ENCODE peak calls at places on chromosomes 13 and 19, in seven cellular contexts. Z is CD8-positive, alpha-beta T cell; O is endothelial cell of umbilical vein; G is gastrocnemius medialis; T is fibroblast of lung; R is PC-9; F is cardiac muscle cell. N is an unnamed sample.

GRCh38 chr13:42876810-42877550 is 95.6 kb downstream of the FAM216B start:
- DNase-seq in T (peak; percentile 49), F (no peak), R (no peak), Z (no peak), G (no peak), O (no peak), N (peak; percentile 68)

GRCh38 chr19:58538257-58539168 is 5.4 kb upstream of the TRIM28 start:
- DNase-seq in F (peak; percentile 86), O (peak; percentile 83), R (peak; percentile 66), Z (peak; percentile 52), T (no peak), G (no peak), N (no peak)

GRCh38 chr13:31890946-31891345 is 140.6 kb upstream of the FRY start:
- DNase-seq in T (no peak), F (no peak), G (no peak), R (no peak), Z (no peak), O (no peak), N (no peak)

GRCh38 chr13:100497394-100497793 is 91.2 kb downstream of the GGACT start:
- DNase-seq in R (no peak), Z (no peak), G (no peak), F (no peak), T (peak; percentile 59), O (peak; percentile 33), N (peak; percentile 41)

GRCh38 chr13:101757446-101758039 is 305.1 kb downstream of the ITGBL1 start:
- DNase-seq in G (no peak), R (no peak), F (peak; percentile 19), Z (no peak), T (peak; percentile 72), O (peak; percentile 68), N (no peak)

GRCh38 chr13:113836917-113837553 is 26.8 kb downstream of the GAS6 start:
- DNase-seq in O (peak; percentile 78), F (peak; percentile 60), G (peak; percentile 89), Z (no peak), T (peak; percentile 93), R (peak; percentile 77), N (peak; percentile 81)

GRCh38 chr13:43307921-43308433 is 284.6 kb downstream of the DNAJC15 start:
- DNase-seq in F (peak; percentile 80), Z (no peak), G (peak; percentile 71), O (no peak), T (peak; percentile 86), R (peak; percentile 57), N (peak; percentile 93)

GRCh38 chr19:52963229-52963760 is 614 bp upstream of the ZNF816 start:
- DNase-seq in R (no peak), F (peak; percentile 52), Z (no peak), G (no peak), T (no peak), O (no peak), N (no peak)

GRCh38 chr19:39196860-39197562 is at the start of gene NCCRP1:
- DNase-seq in G (no peak), Z (no peak), O (no peak), F (peak; percentile 52), R (peak; percentile 46), T (no peak), N (no peak)

GRCh38 chr13:97719759-97720158 is 233.7 kb upstream of the IPO5 start:
- DNase-seq in G (no peak), Z (no peak), O (no peak), R (no peak), T (no peak), F (no peak), N (peak; percentile 27)

GRCh38 chr13:114035583-114036501 is 62.0 kb upstream of the C13orf46 start:
- DNase-seq in O (peak; percentile 47), F (peak; percentile 18), G (peak; percentile 46), T (peak; percentile 41), R (no peak), Z (no peak), N (peak; percentile 48)

GRCh38 chr19:35266904-35267817 is 1.6 kb upstream of the USF2 start:
- DNase-seq in R (peak; percentile 39), T (peak; percentile 33), Z (peak; percentile 51), F (no peak), O (peak; percentile 10), G (peak; percentile 54), N (no peak)

GRCh38 chr13:98565726-98566577 is 11.0 kb downstream of the STK24 start:
- DNase-seq in F (no peak), T (no peak), R (peak; percentile 10), O (peak; percentile 80), G (peak; percentile 45), Z (no peak), N (no peak)

GRCh38 chr19:55474269-55475265 is 1.9 kb upstream of the ZNF628 start:
- DNase-seq in R (peak; percentile 94), O (no peak), Z (no peak), G (no peak), F (no peak), T (no peak), N (no peak)

GRCh38 chr13:112450118-112450517 is 74.0 kb downstream of the SPACA7 start:
- DNase-seq in O (no peak), R (no peak), G (no peak), Z (no peak), T (no peak), F (no peak), N (no peak)

GRCh38 chr19:19026299-19026971 is 6.9 kb downstream of the SUGP2 start:
- DNase-seq in Z (no peak), R (no peak), O (no peak), T (no peak), G (no peak), F (peak; percentile 21), N (no peak)
- TF ChIP-seq CTCF in Z (no peak), R (no peak), O (no peak), T (peak; percentile 18), G (peak; percentile 14), F (no peak), N (peak; percentile 34)

DNA sequence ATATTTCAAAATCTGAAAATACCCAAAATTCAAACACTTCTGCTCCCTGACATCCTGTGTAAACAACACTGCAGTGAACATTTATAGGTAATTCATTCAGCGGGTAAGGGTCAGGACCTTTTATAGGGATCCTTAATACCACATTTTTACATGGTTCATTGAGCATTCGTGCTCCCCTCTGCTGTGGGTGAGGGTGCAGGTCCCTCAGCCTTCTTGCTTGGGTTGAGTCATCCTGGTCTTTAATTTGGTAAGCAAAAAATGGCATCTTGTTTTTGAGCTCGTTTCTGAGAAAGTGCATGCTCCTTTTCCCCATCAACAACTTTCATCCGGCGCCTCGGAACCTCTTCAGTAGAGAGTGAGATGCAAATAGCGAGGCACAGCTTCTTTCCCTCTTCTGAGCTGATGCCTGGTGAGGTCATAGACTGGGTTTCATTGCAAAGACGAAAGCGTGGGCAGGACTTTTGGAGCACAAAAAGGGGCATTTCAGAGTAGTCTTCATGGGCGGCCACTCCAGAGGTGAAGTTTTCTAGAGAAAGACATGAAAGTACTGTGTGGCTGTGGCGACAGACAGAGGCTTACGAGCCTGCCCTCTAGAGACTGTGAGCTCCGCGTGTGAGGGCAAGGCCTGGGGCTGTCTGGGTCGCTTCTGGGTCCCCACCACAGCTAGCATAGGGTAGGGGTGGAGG is 44.5 kb downstream of the BBC3 start:
- DNase-seq in R (no peak), O (no peak), F (peak; percentile 23), Z (peak; percentile 80), G (no peak), T (no peak), N (no peak)
- H3K36me3 ChIP-seq in R (peaks cover 17% of the 10 kb centered on the region), O (peaks cover 6% of the 10 kb centered on the region), F (no peaks in the 10 kb centered on the region), Z (no peaks in the 10 kb centered on the region), G (no peaks in the 10 kb centered on the region), T (peaks cover 2% of the 10 kb centered on the region), N (no peaks in the 10 kb centered on the region)

GRCh38 chr19:4897146-4897545 is 5.5 kb downstream of the ARRDC5 start:
- DNase-seq in O (no peak), Z (no peak), T (no peak), F (no peak), G (peak; percentile 89), R (no peak), N (no peak)

GRCh38 chr19:4891066-4891465 is 11.6 kb downstream of the ARRDC5 start:
- DNase-seq in O (no peak), Z (no peak), F (no peak), G (no peak), T (no peak), R (no peak), N (no peak)

GRCh38 chr19:4896372-4896771 is 6.3 kb downstream of the ARRDC5 start:
- DNase-seq in G (peak; percentile 86), R (peak; percentile 63), Z (no peak), F (no peak), O (no peak), T (peak; percentile 38), N (peak; percentile 33)
- H3K27ac ChIP-seq in G (peak overlapping the region; percentile 73), R (peak overlapping the region; percentile 80), Z (no peak overlapping the region), F (no peak overlapping the region), O (no peak overlapping the region), T (no peak overlapping the region), N (no peak overlapping the region)

GRCh38 chr19:14023404-14024235 is 4.3 kb upstream of the RLN3 start:
- DNase-seq in T (no peak), G (no peak), Z (no peak), R (peak; percentile 56), F (peak; percentile 65), O (peak; percentile 83), N (peak; percentile 39)
- TF ChIP-seq CTCF in T (peak; percentile 35), G (no peak), Z (no peak), R (peak; percentile 76), F (peak; percentile 69), O (peak; percentile 48), N (peak; percentile 75)

GRCh38 chr13:37102896-37103295 is 2.6 kb downstream of the CSNK1A1L start:
- DNase-seq in F (no peak), O (no peak), Z (no peak), G (no peak), T (no peak), R (no peak), N (no peak)

GRCh38 chr13:37094840-37095239 is 10.6 kb downstream of the CSNK1A1L start:
- DNase-seq in T (no peak), O (no peak), Z (no peak), G (no peak), F (no peak), R (no peak), N (no peak)

DNA sequence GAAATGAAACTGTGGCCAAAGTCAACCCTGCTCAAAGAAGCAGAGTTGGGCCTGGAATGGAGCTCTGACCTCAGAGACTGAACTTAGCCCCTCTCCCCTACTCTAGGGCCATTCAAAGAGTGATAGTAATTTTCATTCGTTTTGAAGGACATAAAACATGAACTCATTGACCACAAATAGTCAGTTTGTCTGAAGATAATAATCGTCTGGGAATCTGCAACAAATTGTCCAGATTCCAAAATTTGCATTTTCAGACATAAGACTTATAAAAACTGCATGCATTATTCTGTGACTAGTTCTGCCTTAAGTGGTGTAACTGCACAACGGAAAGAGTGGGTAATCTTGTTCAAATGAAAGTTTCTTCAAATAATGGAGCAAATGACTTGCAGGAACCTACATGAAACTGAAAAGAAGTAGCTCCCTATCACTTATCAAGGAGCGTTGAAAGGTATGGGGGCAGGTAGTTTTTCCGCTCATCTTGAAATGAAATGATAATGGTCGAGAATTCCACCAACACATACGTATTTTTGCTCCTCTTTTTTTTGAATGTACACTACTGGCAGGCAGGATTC is 8.4 kb downstream of the CSNK1A1L start:
- DNase-seq in T (no peak), Z (no peak), G (no peak), R (no peak), F (no peak), O (no peak), N (peak; percentile 2)
- H3K36me3 ChIP-seq in T (no peaks in the 10 kb centered on the region), Z (no peaks in the 10 kb centered on the region), G (no peaks in the 10 kb centered on the region), R (no peaks in the 10 kb centered on the region), F (no peaks in the 10 kb centered on the region), O (no peaks in the 10 kb centered on the region), N (no peaks in the 10 kb centered on the region)

N was measured in brain microvascular endothelial cell.